ENCODE peak calls at places on chromosomes 6 and 20, in ten cellular contexts. One of them, this sample, is unnamed. For H3K4me1, the result is how much of the 10 kb centered on the place peaks cover.

GRCh38 chr6:34359438-34360158 is 32.9 kb downstream of the NUDT3 start:
- DNase-seq in breast epithelium: no peak
- DNase-seq in CD8-positive, alpha-beta memory T cell: no peak
- DNase-seq in psoas muscle: no peak
- DNase-seq in aorta: no peak
- DNase-seq in heart left ventricle: no peak
- DNase-seq in tibial artery: no peak
- DNase-seq in IMR-90: peak
- DNase-seq in GM23248: peak
- DNase-seq in NT2/D1: no peak
- DNase-seq in this sample: no peak

GRCh38 chr6:26022166-26022510 is 59.5 kb downstream of the TRIM38 start:
- DNase-seq in heart left ventricle: no peak
- DNase-seq in breast epithelium: no peak
- DNase-seq in CD8-positive, alpha-beta memory T cell: no peak
- DNase-seq in psoas muscle: no peak
- DNase-seq in IMR-90: peak
- DNase-seq in GM23248: peak
- DNase-seq in tibial artery: peak
- DNase-seq in NT2/D1: no peak
- DNase-seq in aorta: peak
- DNase-seq in this sample: no peak

GRCh38 chr20:57089701-57090144 is 176.7 kb downstream of the BMP7 start:
- DNase-seq in tibial artery: no peak
- DNase-seq in breast epithelium: peak
- DNase-seq in psoas muscle: peak
- DNase-seq in GM23248: peak
- DNase-seq in aorta: peak
- DNase-seq in heart left ventricle: peak
- DNase-seq in CD8-positive, alpha-beta memory T cell: no peak
- DNase-seq in IMR-90: peak
- DNase-seq in NT2/D1: peak
- DNase-seq in this sample: peak

GRCh38 chr6:6591778-6592388 is 3.4 kb downstream of the LY86 start:
- DNase-seq in psoas muscle: no peak
- DNase-seq in aorta: peak
- DNase-seq in breast epithelium: no peak
- DNase-seq in heart left ventricle: no peak
- DNase-seq in NT2/D1: no peak
- DNase-seq in CD8-positive, alpha-beta memory T cell: no peak
- DNase-seq in IMR-90: no peak
- DNase-seq in GM23248: no peak
- DNase-seq in tibial artery: no peak
- DNase-seq in this sample: no peak

GRCh38 chr20:986733-987355 is 15.3 kb downstream of the RSPO4 start:
- DNase-seq in psoas muscle: peak
- DNase-seq in tibial artery: no peak
- DNase-seq in NT2/D1: no peak
- DNase-seq in aorta: no peak
- DNase-seq in breast epithelium: no peak
- DNase-seq in IMR-90: no peak
- DNase-seq in GM23248: peak
- DNase-seq in CD8-positive, alpha-beta memory T cell: no peak
- DNase-seq in heart left ventricle: peak
- DNase-seq in this sample: no peak

GRCh38 chr6:72238900-72239299 is 352.6 kb downstream of the RIMS1 start:
- DNase-seq in IMR-90: peak
- DNase-seq in tibial artery: no peak
- DNase-seq in breast epithelium: no peak
- DNase-seq in aorta: no peak
- DNase-seq in CD8-positive, alpha-beta memory T cell: no peak
- DNase-seq in NT2/D1: no peak
- DNase-seq in GM23248: no peak
- DNase-seq in heart left ventricle: no peak
- DNase-seq in psoas muscle: no peak
- DNase-seq in this sample: no peak

GRCh38 chr20:63619505-63619904 is 7.4 kb downstream of the GMEB2 start:
- DNase-seq in psoas muscle: no peak
- DNase-seq in tibial artery: peak
- DNase-seq in IMR-90: no peak
- DNase-seq in GM23248: no peak
- DNase-seq in CD8-positive, alpha-beta memory T cell: no peak
- DNase-seq in breast epithelium: no peak
- DNase-seq in aorta: no peak
- DNase-seq in heart left ventricle: peak
- DNase-seq in NT2/D1: no peak
- DNase-seq in this sample: no peak

GRCh38 chr6:101393291-101394251 is at the start of gene GRIK2:
- DNase-seq in IMR-90: peak
- DNase-seq in CD8-positive, alpha-beta memory T cell: no peak
- DNase-seq in GM23248: peak
- DNase-seq in breast epithelium: no peak
- DNase-seq in aorta: no peak
- DNase-seq in tibial artery: no peak
- DNase-seq in NT2/D1: no peak
- DNase-seq in heart left ventricle: peak
- DNase-seq in psoas muscle: peak
- DNase-seq in this sample: no peak

GRCh38 chr20:4470375-4470774 is 251.3 kb upstream of the PRND start:
- DNase-seq in NT2/D1: no peak
- DNase-seq in heart left ventricle: no peak
- DNase-seq in aorta: no peak
- DNase-seq in psoas muscle: no peak
- DNase-seq in IMR-90: peak
- DNase-seq in tibial artery: no peak
- DNase-seq in CD8-positive, alpha-beta memory T cell: no peak
- DNase-seq in breast epithelium: no peak
- DNase-seq in GM23248: peak
- DNase-seq in this sample: no peak

GRCh38 chr6:35724471-35724870 is 12.4 kb upstream of the ARMC12 start:
- DNase-seq in IMR-90: no peak
- DNase-seq in aorta: no peak
- DNase-seq in tibial artery: no peak
- DNase-seq in GM23248: no peak
- DNase-seq in breast epithelium: no peak
- DNase-seq in psoas muscle: no peak
- DNase-seq in NT2/D1: no peak
- DNase-seq in CD8-positive, alpha-beta memory T cell: no peak
- DNase-seq in heart left ventricle: no peak
- DNase-seq in this sample: no peak
- H3K4me1 ChIP-seq in IMR-90: under half
- H3K4me1 ChIP-seq in aorta: under half
- H3K4me1 ChIP-seq in tibial artery: half or more
- H3K4me1 ChIP-seq in GM23248: under half
- H3K4me1 ChIP-seq in breast epithelium: under half
- H3K4me1 ChIP-seq in psoas muscle: half or more
- H3K4me1 ChIP-seq in NT2/D1: under half
- H3K4me1 ChIP-seq in CD8-positive, alpha-beta memory T cell: half or more
- H3K4me1 ChIP-seq in heart left ventricle: half or more
- H3K4me1 ChIP-seq in this sample: half or more

GRCh38 chr20:13060327-13060726 is 51.6 kb downstream of the SPTLC3 start:
- DNase-seq in NT2/D1: no peak
- DNase-seq in CD8-positive, alpha-beta memory T cell: no peak
- DNase-seq in aorta: no peak
- DNase-seq in GM23248: no peak
- DNase-seq in heart left ventricle: no peak
- DNase-seq in tibial artery: no peak
- DNase-seq in breast epithelium: no peak
- DNase-seq in psoas muscle: no peak
- DNase-seq in IMR-90: no peak
- DNase-seq in this sample: no peak
- H3K4me1 ChIP-seq in NT2/D1: under half
- H3K4me1 ChIP-seq in CD8-positive, alpha-beta memory T cell: under half
- H3K4me1 ChIP-seq in aorta: under half
- H3K4me1 ChIP-seq in GM23248: under half
- H3K4me1 ChIP-seq in heart left ventricle: under half
- H3K4me1 ChIP-seq in tibial artery: under half
- H3K4me1 ChIP-seq in breast epithelium: under half
- H3K4me1 ChIP-seq in psoas muscle: under half
- H3K4me1 ChIP-seq in IMR-90: under half
- H3K4me1 ChIP-seq in this sample: under half

DNA sequence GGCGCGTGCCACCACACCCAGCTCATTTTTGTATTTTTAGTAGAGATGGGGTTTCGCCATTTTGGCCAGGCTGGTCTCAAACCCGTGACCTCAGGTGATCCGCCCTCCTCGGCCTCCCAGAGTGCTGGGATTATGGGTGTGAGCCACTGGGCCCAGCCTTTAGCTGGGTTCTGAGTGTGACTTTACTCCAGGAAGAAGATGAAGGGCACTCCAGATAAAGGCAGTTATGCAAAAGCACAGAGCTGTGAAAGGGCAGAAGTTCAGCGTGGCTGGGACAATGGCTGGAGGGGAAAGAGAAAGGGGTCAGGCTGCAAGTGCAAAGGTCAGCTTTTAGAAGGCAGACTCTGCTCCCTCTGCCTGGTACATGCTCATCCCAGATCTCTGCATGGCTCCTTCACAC is 39.7 kb downstream of the MAP3K5 start:
- DNase-seq in GM23248: no peak
- DNase-seq in heart left ventricle: no peak
- DNase-seq in CD8-positive, alpha-beta memory T cell: no peak
- DNase-seq in NT2/D1: no peak
- DNase-seq in IMR-90: no peak
- DNase-seq in aorta: no peak
- DNase-seq in breast epithelium: no peak
- DNase-seq in psoas muscle: no peak
- DNase-seq in tibial artery: no peak
- DNase-seq in this sample: no peak
- H3K4me1 ChIP-seq in GM23248: under half
- H3K4me1 ChIP-seq in heart left ventricle: half or more
- H3K4me1 ChIP-seq in CD8-positive, alpha-beta memory T cell: half or more
- H3K4me1 ChIP-seq in NT2/D1: under half
- H3K4me1 ChIP-seq in IMR-90: under half
- H3K4me1 ChIP-seq in aorta: under half
- H3K4me1 ChIP-seq in breast epithelium: under half
- H3K4me1 ChIP-seq in psoas muscle: under half
- H3K4me1 ChIP-seq in tibial artery: under half
- H3K4me1 ChIP-seq in this sample: half or more

GRCh38 chr20:19890358-19891117 is 126.6 kb upstream of the NAA20 start:
- DNase-seq in NT2/D1: no peak
- DNase-seq in CD8-positive, alpha-beta memory T cell: no peak
- DNase-seq in tibial artery: no peak
- DNase-seq in psoas muscle: no peak
- DNase-seq in IMR-90: no peak
- DNase-seq in breast epithelium: no peak
- DNase-seq in heart left ventricle: no peak
- DNase-seq in GM23248: no peak
- DNase-seq in aorta: no peak
- DNase-seq in this sample: no peak

GRCh38 chr20:19895761-19896160 is 121.4 kb upstream of the NAA20 start:
- DNase-seq in aorta: no peak
- DNase-seq in tibial artery: no peak
- DNase-seq in IMR-90: no peak
- DNase-seq in psoas muscle: no peak
- DNase-seq in NT2/D1: no peak
- DNase-seq in CD8-positive, alpha-beta memory T cell: no peak
- DNase-seq in GM23248: no peak
- DNase-seq in breast epithelium: no peak
- DNase-seq in heart left ventricle: no peak
- DNase-seq in this sample: no peak

GRCh38 chr20:19897891-19898290 is 119.3 kb upstream of the NAA20 start:
- DNase-seq in psoas muscle: no peak
- DNase-seq in breast epithelium: no peak
- DNase-seq in heart left ventricle: no peak
- DNase-seq in IMR-90: no peak
- DNase-seq in tibial artery: no peak
- DNase-seq in GM23248: no peak
- DNase-seq in CD8-positive, alpha-beta memory T cell: no peak
- DNase-seq in NT2/D1: no peak
- DNase-seq in aorta: no peak
- DNase-seq in this sample: no peak

GRCh38 chr20:19889011-19889953 is 127.9 kb upstream of the NAA20 start:
- DNase-seq in psoas muscle: peak
- DNase-seq in heart left ventricle: peak
- DNase-seq in NT2/D1: no peak
- DNase-seq in IMR-90: peak
- DNase-seq in breast epithelium: peak
- DNase-seq in CD8-positive, alpha-beta memory T cell: no peak
- DNase-seq in aorta: peak
- DNase-seq in GM23248: peak
- DNase-seq in tibial artery: peak
- DNase-seq in this sample: no peak

GRCh38 chr20:19893356-19893755 is 123.8 kb upstream of the NAA20 start:
- DNase-seq in aorta: no peak
- DNase-seq in tibial artery: no peak
- DNase-seq in IMR-90: no peak
- DNase-seq in heart left ventricle: no peak
- DNase-seq in breast epithelium: no peak
- DNase-seq in psoas muscle: no peak
- DNase-seq in NT2/D1: no peak
- DNase-seq in GM23248: peak
- DNase-seq in CD8-positive, alpha-beta memory T cell: no peak
- DNase-seq in this sample: no peak
- H3K4me1 ChIP-seq in aorta: under half
- H3K4me1 ChIP-seq in tibial artery: under half
- H3K4me1 ChIP-seq in IMR-90: under half
- H3K4me1 ChIP-seq in heart left ventricle: under half
- H3K4me1 ChIP-seq in breast epithelium: under half
- H3K4me1 ChIP-seq in psoas muscle: under half
- H3K4me1 ChIP-seq in NT2/D1: under half
- H3K4me1 ChIP-seq in GM23248: under half
- H3K4me1 ChIP-seq in CD8-positive, alpha-beta memory T cell: under half
- H3K4me1 ChIP-seq in this sample: under half

GRCh38 chr6:723540-723939 is 30.6 kb upstream of the EXOC2 start:
- DNase-seq in psoas muscle: no peak
- DNase-seq in heart left ventricle: no peak
- DNase-seq in NT2/D1: no peak
- DNase-seq in aorta: no peak
- DNase-seq in breast epithelium: no peak
- DNase-seq in tibial artery: no peak
- DNase-seq in IMR-90: no peak
- DNase-seq in GM23248: peak
- DNase-seq in CD8-positive, alpha-beta memory T cell: no peak
- DNase-seq in this sample: no peak
- H3K4me1 ChIP-seq in psoas muscle: under half
- H3K4me1 ChIP-seq in heart left ventricle: under half
- H3K4me1 ChIP-seq in NT2/D1: under half
- H3K4me1 ChIP-seq in aorta: under half
- H3K4me1 ChIP-seq in breast epithelium: under half
- H3K4me1 ChIP-seq in tibial artery: under half
- H3K4me1 ChIP-seq in IMR-90: under half
- H3K4me1 ChIP-seq in GM23248: under half
- H3K4me1 ChIP-seq in CD8-positive, alpha-beta memory T cell: under half
- H3K4me1 ChIP-seq in this sample: under half